ENCODE peak calls at places on chromosomes 5 and 9, in eight cellular contexts. One of them, this sample, is unnamed.

GRCh38 chr9:4152876-4153275 is 147.0 kb downstream of the GLIS3 start:
- DNase-seq in lower leg skin: no peak
- DNase-seq in spleen: no peak
- DNase-seq in endothelial cell: no peak
- DNase-seq in cardiac muscle cell: no peak
- DNase-seq in astrocyte of the spinal cord: no peak
- DNase-seq in fibroblast of lung: no peak
- DNase-seq in choroid plexus epithelial cell: no peak
- DNase-seq in this sample: no peak

GRCh38 chr5:93573627-93573974 is 7.4 kb downstream of the NR2F1-AS1 start:
- DNase-seq in astrocyte of the spinal cord: peak
- DNase-seq in cardiac muscle cell: no peak
- DNase-seq in fibroblast of lung: no peak
- DNase-seq in choroid plexus epithelial cell: peak
- DNase-seq in endothelial cell: no peak
- DNase-seq in lower leg skin: no peak
- DNase-seq in spleen: no peak
- DNase-seq in this sample: no peak

GRCh38 chr5:31942546-31942945 is 231.6 kb downstream of the GOLPH3 start:
- DNase-seq in fibroblast of lung: no peak
- DNase-seq in cardiac muscle cell: no peak
- DNase-seq in spleen: no peak
- DNase-seq in astrocyte of the spinal cord: no peak
- DNase-seq in choroid plexus epithelial cell: peak
- DNase-seq in lower leg skin: no peak
- DNase-seq in endothelial cell: no peak
- DNase-seq in this sample: no peak

GRCh38 chr9:88425538-88425950 is 37.3 kb downstream of the SPIN1 start:
- DNase-seq in endothelial cell: no peak
- DNase-seq in astrocyte of the spinal cord: peak
- DNase-seq in cardiac muscle cell: peak
- DNase-seq in fibroblast of lung: peak
- DNase-seq in lower leg skin: no peak
- DNase-seq in choroid plexus epithelial cell: peak
- DNase-seq in spleen: no peak
- DNase-seq in this sample: no peak

GRCh38 chr5:82620957-82621600 is 342.9 kb upstream of the RPS23 start:
- DNase-seq in astrocyte of the spinal cord: peak
- DNase-seq in spleen: no peak
- DNase-seq in cardiac muscle cell: no peak
- DNase-seq in endothelial cell: no peak
- DNase-seq in choroid plexus epithelial cell: peak
- DNase-seq in lower leg skin: no peak
- DNase-seq in fibroblast of lung: peak
- DNase-seq in this sample: no peak

GRCh38 chr5:42930934-42931333 is 109.2 kb downstream of the ANXA2R start:
- DNase-seq in spleen: no peak
- DNase-seq in fibroblast of lung: no peak
- DNase-seq in endothelial cell: no peak
- DNase-seq in cardiac muscle cell: peak
- DNase-seq in choroid plexus epithelial cell: no peak
- DNase-seq in astrocyte of the spinal cord: no peak
- DNase-seq in lower leg skin: no peak
- DNase-seq in this sample: no peak

GRCh38 chr9:78775211-78775610 is 478.3 kb downstream of the PSAT1 start:
- DNase-seq in choroid plexus epithelial cell: no peak
- DNase-seq in endothelial cell: no peak
- DNase-seq in spleen: no peak
- DNase-seq in fibroblast of lung: no peak
- DNase-seq in astrocyte of the spinal cord: no peak
- DNase-seq in lower leg skin: no peak
- DNase-seq in cardiac muscle cell: no peak
- DNase-seq in this sample: no peak

GRCh38 chr9:133822439-133823065 is 84.4 kb upstream of the SARDH start:
- DNase-seq in choroid plexus epithelial cell: no peak
- DNase-seq in astrocyte of the spinal cord: no peak
- DNase-seq in spleen: no peak
- DNase-seq in cardiac muscle cell: no peak
- DNase-seq in lower leg skin: no peak
- DNase-seq in fibroblast of lung: no peak
- DNase-seq in endothelial cell: no peak
- DNase-seq in this sample: no peak

GRCh38 chr5:159316519-159317383 is 13.5 kb downstream of the IL12B start:
- DNase-seq in spleen: no peak
- DNase-seq in cardiac muscle cell: peak
- DNase-seq in lower leg skin: no peak
- DNase-seq in choroid plexus epithelial cell: peak
- DNase-seq in fibroblast of lung: peak
- DNase-seq in astrocyte of the spinal cord: peak
- DNase-seq in endothelial cell: peak
- DNase-seq in this sample: peak

GRCh38 chr5:109451161-109451560 is 41.4 kb upstream of the PJA2 start:
- DNase-seq in spleen: no peak
- DNase-seq in cardiac muscle cell: no peak
- DNase-seq in lower leg skin: no peak
- DNase-seq in endothelial cell: no peak
- DNase-seq in choroid plexus epithelial cell: no peak
- DNase-seq in astrocyte of the spinal cord: no peak
- DNase-seq in fibroblast of lung: no peak
- DNase-seq in this sample: no peak

GRCh38 chr5:53480474-53481353 is at the start of gene FST:
- DNase-seq in endothelial cell: peak
- DNase-seq in cardiac muscle cell: peak
- DNase-seq in lower leg skin: peak
- DNase-seq in spleen: peak
- DNase-seq in fibroblast of lung: peak
- DNase-seq in astrocyte of the spinal cord: peak
- DNase-seq in choroid plexus epithelial cell: peak
- DNase-seq in this sample: peak

GRCh38 chr5:180080670-180081280 is 9.2 kb upstream of the RNF130 start:
- DNase-seq in astrocyte of the spinal cord: no peak
- DNase-seq in choroid plexus epithelial cell: no peak
- DNase-seq in lower leg skin: peak
- DNase-seq in spleen: no peak
- DNase-seq in fibroblast of lung: no peak
- DNase-seq in cardiac muscle cell: no peak
- DNase-seq in endothelial cell: no peak
- DNase-seq in this sample: no peak

GRCh38 chr9:36163049-36163839 is 5.9 kb upstream of the CCIN start:
- DNase-seq in cardiac muscle cell: peak
- DNase-seq in choroid plexus epithelial cell: peak
- DNase-seq in lower leg skin: no peak
- DNase-seq in fibroblast of lung: peak
- DNase-seq in astrocyte of the spinal cord: peak
- DNase-seq in spleen: no peak
- DNase-seq in endothelial cell: peak
- DNase-seq in this sample: peak

GRCh38 chr5:79853676-79854418 is 137.2 kb downstream of the MTX3 start:
- DNase-seq in fibroblast of lung: peak
- DNase-seq in cardiac muscle cell: peak
- DNase-seq in endothelial cell: no peak
- DNase-seq in astrocyte of the spinal cord: no peak
- DNase-seq in choroid plexus epithelial cell: no peak
- DNase-seq in spleen: no peak
- DNase-seq in lower leg skin: peak
- DNase-seq in this sample: no peak

GRCh38 chr9:91905958-91906585 is 44.0 kb downstream of the ROR2 start:
- DNase-seq in astrocyte of the spinal cord: no peak
- DNase-seq in lower leg skin: peak
- DNase-seq in choroid plexus epithelial cell: no peak
- DNase-seq in fibroblast of lung: no peak
- DNase-seq in endothelial cell: no peak
- DNase-seq in cardiac muscle cell: no peak
- DNase-seq in spleen: peak
- DNase-seq in this sample: no peak

GRCh38 chr9:36284226-36284625 is 26.0 kb upstream of the GNE start:
- DNase-seq in choroid plexus epithelial cell: no peak
- DNase-seq in spleen: no peak
- DNase-seq in endothelial cell: no peak
- DNase-seq in astrocyte of the spinal cord: no peak
- DNase-seq in fibroblast of lung: peak
- DNase-seq in lower leg skin: no peak
- DNase-seq in cardiac muscle cell: no peak
- DNase-seq in this sample: no peak

GRCh38 chr5:75965292-75965691 is 117.9 kb upstream of the SV2C start:
- DNase-seq in choroid plexus epithelial cell: no peak
- DNase-seq in astrocyte of the spinal cord: no peak
- DNase-seq in endothelial cell: no peak
- DNase-seq in lower leg skin: no peak
- DNase-seq in cardiac muscle cell: no peak
- DNase-seq in spleen: no peak
- DNase-seq in fibroblast of lung: no peak
- DNase-seq in this sample: no peak

GRCh38 chr5:61277190-61277589 is 54.9 kb upstream of the ZSWIM6 start:
- DNase-seq in fibroblast of lung: peak
- DNase-seq in lower leg skin: no peak
- DNase-seq in cardiac muscle cell: peak
- DNase-seq in endothelial cell: no peak
- DNase-seq in spleen: no peak
- DNase-seq in astrocyte of the spinal cord: peak
- DNase-seq in choroid plexus epithelial cell: peak
- DNase-seq in this sample: no peak

GRCh38 chr5:53403291-53403690 is 77.1 kb upstream of the FST start:
- DNase-seq in astrocyte of the spinal cord: peak
- DNase-seq in spleen: no peak
- DNase-seq in cardiac muscle cell: peak
- DNase-seq in endothelial cell: no peak
- DNase-seq in choroid plexus epithelial cell: no peak
- DNase-seq in fibroblast of lung: peak
- DNase-seq in lower leg skin: no peak
- DNase-seq in this sample: no peak

GRCh38 chr5:9782806-9783560 is 152.8 kb upstream of the TAS2R1 start:
- DNase-seq in spleen: no peak
- DNase-seq in fibroblast of lung: no peak
- DNase-seq in astrocyte of the spinal cord: peak
- DNase-seq in lower leg skin: no peak
- DNase-seq in choroid plexus epithelial cell: peak
- DNase-seq in cardiac muscle cell: peak
- DNase-seq in endothelial cell: no peak
- DNase-seq in this sample: no peak

GRCh38 chr9:129203556-129203909 is 25.5 kb upstream of the IER5L start:
- DNase-seq in spleen: no peak
- DNase-seq in choroid plexus epithelial cell: no peak
- DNase-seq in cardiac muscle cell: no peak
- DNase-seq in lower leg skin: no peak
- DNase-seq in astrocyte of the spinal cord: no peak
- DNase-seq in fibroblast of lung: no peak
- DNase-seq in endothelial cell: no peak
- DNase-seq in this sample: no peak

GRCh38 chr5:151483176-151483575 is 35.8 kb downstream of the SLC36A1 start:
- DNase-seq in cardiac muscle cell: peak
- DNase-seq in lower leg skin: peak
- DNase-seq in fibroblast of lung: peak
- DNase-seq in endothelial cell: no peak
- DNase-seq in choroid plexus epithelial cell: peak
- DNase-seq in spleen: no peak
- DNase-seq in astrocyte of the spinal cord: no peak
- DNase-seq in this sample: no peak

DNA sequence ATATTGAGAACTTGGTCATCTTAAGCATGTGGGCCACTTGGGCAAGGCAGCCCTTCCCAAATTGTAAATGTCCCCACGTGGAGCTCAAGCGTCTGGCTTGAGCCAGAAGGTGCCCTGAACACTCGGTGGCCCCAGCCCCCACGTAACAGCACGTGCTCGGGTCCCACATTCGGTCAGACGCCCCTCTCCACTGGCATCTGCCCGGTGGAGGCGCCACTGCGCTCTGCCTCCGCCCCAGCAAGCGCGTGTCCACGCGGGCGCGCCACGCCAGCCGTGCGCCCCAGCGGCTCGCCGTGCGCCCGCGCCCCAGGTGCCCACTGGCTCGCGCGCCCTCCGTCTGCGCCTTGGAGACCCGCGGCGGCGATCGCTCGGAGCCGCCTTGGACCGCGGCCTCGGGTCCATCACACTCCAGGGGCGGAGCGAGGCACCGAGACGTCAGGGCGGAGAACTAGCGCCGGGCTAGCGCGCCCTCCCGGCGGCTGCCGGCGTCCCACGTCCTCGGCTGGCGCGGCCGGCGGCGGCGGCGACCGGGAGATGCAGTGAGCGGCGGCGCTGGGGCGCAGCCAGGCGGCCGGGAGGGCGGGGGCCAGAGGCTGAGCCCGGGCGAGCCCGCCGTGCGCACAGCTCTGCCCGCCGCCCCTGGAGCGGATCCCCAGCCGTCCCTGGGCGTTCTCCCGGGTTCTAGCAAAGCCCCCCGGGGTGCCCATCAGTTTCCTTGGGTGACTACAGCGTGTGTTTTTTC is at the start of gene PALM2AKAP2:
- DNase-seq in cardiac muscle cell: peak
- DNase-seq in lower leg skin: peak
- DNase-seq in fibroblast of lung: peak
- DNase-seq in astrocyte of the spinal cord: peak
- DNase-seq in choroid plexus epithelial cell: peak
- DNase-seq in spleen: no peak
- DNase-seq in endothelial cell: peak
- DNase-seq in this sample: peak
- TF ChIP-seq CTCF in cardiac muscle cell: peak
- TF ChIP-seq CTCF in lower leg skin: no peak
- TF ChIP-seq CTCF in fibroblast of lung: peak
- TF ChIP-seq CTCF in astrocyte of the spinal cord: peak
- TF ChIP-seq CTCF in choroid plexus epithelial cell: peak
- TF ChIP-seq CTCF in spleen: no peak
- TF ChIP-seq CTCF in endothelial cell: no peak
- TF ChIP-seq CTCF in this sample: no peak

GRCh38 chr5:169652057-169652456 is 15.0 kb downstream of the DOCK2 start:
- DNase-seq in endothelial cell: no peak
- DNase-seq in fibroblast of lung: no peak
- DNase-seq in lower leg skin: no peak
- DNase-seq in spleen: no peak
- DNase-seq in cardiac muscle cell: no peak
- DNase-seq in astrocyte of the spinal cord: no peak
- DNase-seq in choroid plexus epithelial cell: no peak
- DNase-seq in this sample: no peak
- TF ChIP-seq CTCF in endothelial cell: no peak
- TF ChIP-seq CTCF in fibroblast of lung: no peak
- TF ChIP-seq CTCF in lower leg skin: no peak
- TF ChIP-seq CTCF in spleen: no peak
- TF ChIP-seq CTCF in cardiac muscle cell: no peak
- TF ChIP-seq CTCF in astrocyte of the spinal cord: no peak
- TF ChIP-seq CTCF in choroid plexus epithelial cell: no peak
- TF ChIP-seq CTCF in this sample: no peak

GRCh38 chr5:2783223-2783622 is 31.7 kb upstream of the IRX2 start:
- DNase-seq in endothelial cell: no peak
- DNase-seq in spleen: no peak
- DNase-seq in astrocyte of the spinal cord: no peak
- DNase-seq in choroid plexus epithelial cell: no peak
- DNase-seq in fibroblast of lung: no peak
- DNase-seq in cardiac muscle cell: no peak
- DNase-seq in lower leg skin: no peak
- DNase-seq in this sample: no peak
- TF ChIP-seq CTCF in endothelial cell: no peak
- TF ChIP-seq CTCF in spleen: no peak
- TF ChIP-seq CTCF in astrocyte of the spinal cord: no peak
- TF ChIP-seq CTCF in choroid plexus epithelial cell: no peak
- TF ChIP-seq CTCF in fibroblast of lung: peak
- TF ChIP-seq CTCF in cardiac muscle cell: no peak
- TF ChIP-seq CTCF in lower leg skin: no peak
- TF ChIP-seq CTCF in this sample: no peak

DNA sequence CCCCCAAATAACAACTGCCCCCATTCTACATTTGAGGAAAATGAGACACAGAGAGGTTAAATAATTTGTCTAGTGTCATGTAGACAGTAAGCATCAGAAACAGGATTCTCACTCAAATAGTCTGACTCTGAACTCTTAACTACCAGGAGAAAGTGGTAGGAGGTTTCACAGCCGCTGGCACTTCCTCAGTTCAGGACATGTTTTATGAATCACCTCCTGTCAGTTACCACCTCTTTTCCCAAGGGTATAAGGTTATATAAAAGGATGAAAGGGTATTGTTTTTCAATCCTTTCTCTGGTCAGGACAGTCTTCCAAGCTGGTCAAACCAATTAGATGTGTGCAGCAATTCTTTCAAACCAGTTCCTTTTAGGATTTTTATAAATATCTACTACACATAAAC is 52.1 kb downstream of the TSSK1B start:
- DNase-seq in fibroblast of lung: no peak
- DNase-seq in choroid plexus epithelial cell: peak
- DNase-seq in astrocyte of the spinal cord: no peak
- DNase-seq in lower leg skin: no peak
- DNase-seq in spleen: no peak
- DNase-seq in cardiac muscle cell: no peak
- DNase-seq in endothelial cell: no peak
- DNase-seq in this sample: no peak
- TF ChIP-seq CTCF in fibroblast of lung: no peak
- TF ChIP-seq CTCF in choroid plexus epithelial cell: no peak
- TF ChIP-seq CTCF in astrocyte of the spinal cord: no peak
- TF ChIP-seq CTCF in lower leg skin: no peak
- TF ChIP-seq CTCF in spleen: no peak
- TF ChIP-seq CTCF in cardiac muscle cell: no peak
- TF ChIP-seq CTCF in endothelial cell: no peak
- TF ChIP-seq CTCF in this sample: no peak